ENCODE peak calls at places on chromosomes 1 and 21, in five cellular contexts. One of them, this sample, is unnamed.

GRCh38 chr1:1614204-1614953 is 921 bp upstream of the MIB2 start:
- DNase-seq in pancreas: peak; percentile 62
- DNase-seq in HL-60: no peak
- DNase-seq in progenitor cell of endocrine pancreas: no peak
- DNase-seq in amniotic stem cell: no peak
- DNase-seq in this sample: no peak

GRCh38 chr21:23949493-23949892 is 1657.8 kb downstream of the MRPL39 start:
- DNase-seq in pancreas: no peak
- DNase-seq in HL-60: no peak
- DNase-seq in progenitor cell of endocrine pancreas: no peak
- DNase-seq in amniotic stem cell: no peak
- DNase-seq in this sample: no peak

GRCh38 chr1:85734961-85735360 is 26.7 kb upstream of the ZNHIT6 start:
- DNase-seq in pancreas: no peak
- DNase-seq in HL-60: no peak
- DNase-seq in progenitor cell of endocrine pancreas: no peak
- DNase-seq in amniotic stem cell: no peak
- DNase-seq in this sample: no peak

GRCh38 chr1:109479901-109480300 is 3.8 kb upstream of the ATXN7L2 start:
- DNase-seq in pancreas: no peak
- DNase-seq in HL-60: no peak
- DNase-seq in progenitor cell of endocrine pancreas: no peak
- DNase-seq in amniotic stem cell: no peak
- DNase-seq in this sample: no peak

GRCh38 chr1:54439550-54440223 is 33.5 kb upstream of the SSBP3 start:
- DNase-seq in pancreas: no peak
- DNase-seq in HL-60: no peak
- DNase-seq in progenitor cell of endocrine pancreas: no peak
- DNase-seq in amniotic stem cell: no peak
- DNase-seq in this sample: no peak

GRCh38 chr1:180366386-180367068 is 135.8 kb downstream of the ACBD6 start:
- DNase-seq in pancreas: no peak
- DNase-seq in HL-60: no peak
- DNase-seq in progenitor cell of endocrine pancreas: no peak
- DNase-seq in amniotic stem cell: no peak
- DNase-seq in this sample: no peak

GRCh38 chr1:84698151-84698651 is 7.9 kb upstream of the SSX2IP start:
- DNase-seq in pancreas: no peak
- DNase-seq in HL-60: no peak
- DNase-seq in progenitor cell of endocrine pancreas: no peak
- DNase-seq in amniotic stem cell: peak; percentile 26
- DNase-seq in this sample: no peak

GRCh38 chr1:24909388-24909898 is 20.6 kb downstream of the RUNX3 start:
- DNase-seq in pancreas: peak; percentile 28
- DNase-seq in HL-60: no peak
- DNase-seq in progenitor cell of endocrine pancreas: peak; percentile 51
- DNase-seq in amniotic stem cell: no peak
- DNase-seq in this sample: peak; percentile 52

GRCh38 chr1:20593766-20594165 is 4.9 kb downstream of the CDA start:
- DNase-seq in pancreas: no peak
- DNase-seq in HL-60: no peak
- DNase-seq in progenitor cell of endocrine pancreas: no peak
- DNase-seq in amniotic stem cell: no peak
- DNase-seq in this sample: no peak

GRCh38 chr1:113041569-113042335 is 31.2 kb upstream of the LRIG2 start:
- DNase-seq in pancreas: no peak
- DNase-seq in HL-60: no peak
- DNase-seq in progenitor cell of endocrine pancreas: no peak
- DNase-seq in amniotic stem cell: no peak
- DNase-seq in this sample: no peak

GRCh38 chr1:241269116-241269515 is 87.9 kb downstream of the RGS7 start:
- DNase-seq in pancreas: peak; percentile 16
- DNase-seq in HL-60: no peak
- DNase-seq in progenitor cell of endocrine pancreas: no peak
- DNase-seq in amniotic stem cell: no peak
- DNase-seq in this sample: no peak

GRCh38 chr1:211118407-211119102 is 15.4 kb downstream of the KCNH1 start:
- DNase-seq in pancreas: no peak
- DNase-seq in HL-60: no peak
- DNase-seq in progenitor cell of endocrine pancreas: no peak
- DNase-seq in amniotic stem cell: peak; percentile 24
- DNase-seq in this sample: no peak

GRCh38 chr1:73673980-73674379 is 524.0 kb downstream of the LRRIQ3 start:
- DNase-seq in pancreas: no peak
- DNase-seq in HL-60: no peak
- DNase-seq in progenitor cell of endocrine pancreas: no peak
- DNase-seq in amniotic stem cell: no peak
- DNase-seq in this sample: no peak

GRCh38 chr1:11207898-11208611 is 18.9 kb downstream of the ANGPTL7 start:
- DNase-seq in pancreas: no peak
- DNase-seq in HL-60: no peak
- DNase-seq in progenitor cell of endocrine pancreas: no peak
- DNase-seq in amniotic stem cell: no peak
- DNase-seq in this sample: no peak

GRCh38 chr1:43238991-43239469 is 30.8 kb upstream of the TMEM125 start:
- DNase-seq in pancreas: no peak
- DNase-seq in HL-60: no peak
- DNase-seq in progenitor cell of endocrine pancreas: no peak
- DNase-seq in amniotic stem cell: no peak
- DNase-seq in this sample: no peak